ENCODE peak calls at places on chromosomes 16 and 17, in six cellular contexts. V is cardiac muscle cell, Z is epithelial cell of proximal tubule, F is RWPE1, K is endothelial cell, E is stomach. L is an unnamed sample.

GRCh38 chr16:29943846-29944669 is 17.8 kb upstream of the TMEM219 start:
- DNase-seq in Z (peak), V (peak), F (peak), K (no peak), E (peak), L (peak)

GRCh38 chr16:22979038-22979437 is 165.1 kb downstream of the HS3ST2 start:
- DNase-seq in V (no peak), Z (no peak), F (no peak), K (no peak), E (no peak), L (no peak)

GRCh38 chr16:57764006-57764340 is 28.4 kb downstream of the KATNB1 start:
- DNase-seq in E (no peak), F (no peak), Z (no peak), V (no peak), K (no peak), L (no peak)

GRCh38 chr16:72921106-72921505 is 126.8 kb downstream of the ZFHX3 start:
- DNase-seq in Z (no peak), E (no peak), F (no peak), V (no peak), K (no peak), L (no peak)

GRCh38 chr16:70770291-70770967 is 30.5 kb downstream of the VAC14 start:
- DNase-seq in K (no peak), Z (no peak), E (no peak), V (no peak), F (no peak), L (no peak)

GRCh38 chr16:76665571-76666275 is 388.5 kb downstream of the CNTNAP4 start:
- DNase-seq in V (no peak), K (no peak), E (no peak), Z (no peak), F (no peak), L (no peak)

GRCh38 chr17:35931794-35932419 is 1.3 kb upstream of the RDM1 start:
- DNase-seq in Z (no peak), E (no peak), K (no peak), F (no peak), V (peak), L (no peak)

GRCh38 chr17:63840591-63841349 is 1.7 kb downstream of the SMARCD2 start:
- DNase-seq in Z (no peak), K (no peak), V (peak), F (no peak), E (no peak), L (no peak)

GRCh38 chr16:25897677-25898076 is 205.9 kb downstream of the HS3ST4 start:
- DNase-seq in V (no peak), Z (no peak), F (no peak), E (no peak), K (no peak), L (no peak)

GRCh38 chr17:40293363-40293762 is 5.7 kb downstream of the CDC6 start:
- DNase-seq in F (no peak), K (no peak), Z (no peak), V (peak), E (no peak), L (no peak)

GRCh38 chr17:29593546-29594440 is 861 bp downstream of the ANKRD13B start:
- DNase-seq in Z (no peak), V (peak), F (peak), E (no peak), K (no peak), L (peak)

GRCh38 chr16:85782476-85782875 is 16.9 kb downstream of the EMC8 start:
- DNase-seq in V (no peak), Z (no peak), F (no peak), K (no peak), E (no peak), L (no peak)

GRCh38 chr17:64611374-64611773 is 50.7 kb downstream of the SMURF2 start:
- DNase-seq in E (no peak), F (no peak), V (no peak), K (no peak), Z (no peak), L (no peak)

GRCh38 chr16:82598766-82599165 is 28.0 kb upstream of the CDH13 start:
- DNase-seq in E (no peak), Z (no peak), V (no peak), K (no peak), F (no peak), L (no peak)

GRCh38 chr17:67043283-67043682 is 1.1 kb upstream of the CACNG1 start:
- DNase-seq in F (no peak), V (no peak), Z (no peak), K (no peak), E (no peak), L (no peak)

GRCh38 chr16:2022723-2023097 is 3.1 kb downstream of the NPW start:
- DNase-seq in E (no peak), K (peak), F (peak), Z (no peak), V (peak), L (peak)

GRCh38 chr17:78896091-78896833 is 6.7 kb downstream of the CEP295NL start:
- DNase-seq in V (no peak), F (no peak), Z (no peak), K (no peak), E (no peak), L (no peak)

GRCh38 chr17:46264456-46265198 is 30.3 kb upstream of the LRRC37A start:
- DNase-seq in K (no peak), F (peak), V (peak), Z (no peak), E (no peak), L (peak)

GRCh38 chr16:56513972-56514371 is 5.9 kb downstream of the BBS2 start:
- DNase-seq in E (peak), V (peak), K (peak), Z (peak), F (peak), L (peak)

GRCh38 chr16:85235988-85236831 is 123.9 kb upstream of the CIBAR2 start:
- DNase-seq in V (no peak), K (peak), Z (no peak), E (peak), F (no peak), L (no peak)

GRCh38 chr17:1713878-1714487 is 3.8 kb upstream of the TLCD2 start:
- DNase-seq in F (peak), V (peak), E (peak), Z (no peak), K (peak), L (peak)

GRCh38 chr16:81394416-81394815 is 50.2 kb upstream of the CMIP start:
- DNase-seq in E (no peak), K (no peak), F (no peak), V (no peak), Z (no peak), L (no peak)

GRCh38 chr17:79028496-79029326 is 4.7 kb downstream of the C1QTNF1 start:
- DNase-seq in K (no peak), F (no peak), V (no peak), Z (no peak), E (no peak), L (no peak)

GRCh38 chr16:70430667-70431536 is 8.0 kb downstream of the ST3GAL2 start:
- DNase-seq in V (no peak), Z (no peak), F (no peak), K (peak), E (no peak), L (no peak)

GRCh38 chr17:4324463-4324862 is 42.0 kb downstream of the UBE2G1 start:
- DNase-seq in V (no peak), K (no peak), E (no peak), Z (no peak), F (no peak), L (no peak)

GRCh38 chr16:64866026-64866425 is 255.8 kb downstream of the CDH11 start:
- DNase-seq in K (no peak), F (no peak), V (no peak), E (no peak), Z (no peak), L (no peak)

GRCh38 chr17:21019976-21020575 is 22.7 kb downstream of the USP22 start:
- DNase-seq in E (peak), V (peak), K (no peak), Z (no peak), F (no peak), L (peak)

GRCh38 chr17:8041980-8042379 is 3.1 kb downstream of the ALOX15B start:
- DNase-seq in F (no peak), E (no peak), V (no peak), Z (no peak), K (no peak), L (no peak)

GRCh38 chr16:10022098-10022497 is 160.1 kb downstream of the GRIN2A start:
- DNase-seq in K (no peak), V (no peak), Z (no peak), F (no peak), E (no peak), L (no peak)

GRCh38 chr17:70552230-70552981 is 383.1 kb downstream of the KCNJ2 start:
- DNase-seq in Z (no peak), F (peak), V (peak), K (no peak), E (no peak), L (no peak)

GRCh38 chr17:10447035-10447931 is 22.1 kb downstream of the MYH4 start:
- DNase-seq in F (no peak), K (no peak), V (peak), Z (no peak), E (no peak), L (no peak)

GRCh38 chr17:11279776-11280344 is 38.8 kb downstream of the SHISA6 start:
- DNase-seq in E (no peak), Z (no peak), K (no peak), V (no peak), F (no peak), L (no peak)

GRCh38 chr16:14486520-14487303 is 143.3 kb downstream of the PARN start:
- DNase-seq in V (peak), K (no peak), F (peak), Z (peak), E (peak), L (peak)

GRCh38 chr16:82412770-82413169 is 214.0 kb upstream of the CDH13 start:
- DNase-seq in V (no peak), K (no peak), F (no peak), Z (no peak), E (no peak), L (no peak)

GRCh38 chr17:67531291-67531690 is 154.2 kb downstream of the PITPNC1 start:
- DNase-seq in V (peak), Z (no peak), K (no peak), F (no peak), E (no peak), L (no peak)

GRCh38 chr16:70649300-70649699 is 2.9 kb downstream of the IL34 start:
- DNase-seq in F (no peak), Z (no peak), K (no peak), V (no peak), E (no peak), L (no peak)

GRCh38 chr17:47423406-47424295 is 99.9 kb downstream of the EFCAB13 start:
- DNase-seq in F (peak), V (peak), K (peak), E (peak), Z (no peak), L (peak)

GRCh38 chr16:1343428-1344242 is 8.0 kb downstream of the TSR3 start:
- DNase-seq in K (no peak), F (no peak), E (no peak), Z (no peak), V (no peak), L (no peak)

GRCh38 chr16:58264961-58265479 is 29.8 kb downstream of the PRSS54 start:
- DNase-seq in Z (peak), V (peak), F (peak), E (no peak), K (no peak), L (peak)

GRCh38 chr16:11635127-11635652 is 33.1 kb upstream of the SNN start:
- DNase-seq in E (peak), V (no peak), K (no peak), Z (no peak), F (no peak), L (no peak)

GRCh38 chr16:11632455-11632921 is 35.8 kb upstream of the SNN start:
- DNase-seq in Z (peak), V (peak), F (no peak), E (no peak), K (peak), L (peak)

GRCh38 chr16:11635679-11636171 is 32.5 kb upstream of the SNN start:
- DNase-seq in F (no peak), K (no peak), E (no peak), V (no peak), Z (no peak), L (no peak)

GRCh38 chr16:11633113-11633512 is 35.1 kb upstream of the SNN start:
- DNase-seq in F (no peak), K (no peak), V (no peak), E (no peak), Z (no peak), L (no peak)

DNA sequence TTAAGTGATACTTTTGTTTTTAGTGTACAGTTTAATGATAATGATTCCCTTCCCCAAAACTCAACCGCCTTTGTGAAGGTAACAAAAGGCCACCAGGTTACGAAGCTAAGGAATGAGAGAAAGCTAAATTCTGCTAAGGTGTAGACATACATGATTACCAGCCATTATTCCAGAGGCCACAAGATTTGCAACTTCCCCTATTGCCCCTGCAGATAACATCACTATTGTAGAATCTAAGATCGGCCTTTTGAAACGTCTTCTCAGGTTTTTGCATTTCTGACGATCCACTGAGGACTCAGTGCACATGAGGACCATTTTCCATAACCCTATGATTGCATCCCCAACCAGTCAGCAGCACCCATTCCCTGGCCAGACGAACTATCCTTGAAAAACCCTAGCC is 33.9 kb upstream of the SNN start:
- DNase-seq in F (no peak), E (no peak), Z (no peak), K (no peak), V (no peak), L (no peak)
- TF ChIP-seq CTCF in F (no peak), E (no peak), Z (no peak), K (no peak), V (no peak), L (no peak)

DNA sequence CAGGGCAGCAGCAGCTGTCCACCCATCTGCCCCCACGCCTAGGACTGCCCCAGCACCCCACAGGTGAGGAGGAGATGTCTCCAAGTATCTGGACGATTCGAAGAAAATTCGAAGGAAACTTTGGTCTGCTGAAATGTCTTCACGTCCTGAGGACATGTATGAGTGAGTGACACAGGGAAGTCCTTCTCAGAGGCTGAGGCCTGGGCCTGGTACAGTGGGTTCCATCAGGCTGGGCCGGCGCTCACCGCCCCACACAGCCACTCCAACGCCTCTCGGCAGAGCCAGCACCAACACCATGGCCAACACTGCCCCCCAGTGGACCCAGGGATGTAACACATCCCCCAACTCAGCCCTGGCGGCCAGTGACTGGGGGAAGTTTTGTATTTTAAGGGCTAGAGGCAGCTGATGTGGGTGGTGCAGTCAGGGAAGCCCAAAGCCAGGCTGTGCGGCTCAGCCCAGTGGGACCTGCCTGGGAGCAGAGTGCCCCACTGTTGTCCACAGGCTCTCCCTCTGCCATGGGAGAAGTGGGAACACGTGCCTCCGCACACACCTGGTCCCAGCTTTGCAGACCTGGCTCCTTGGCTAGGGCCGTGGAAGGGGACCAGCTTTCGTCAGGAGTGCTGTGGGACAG is 55.8 kb upstream of the FASN start:
- DNase-seq in V (peak), K (peak), E (peak), Z (no peak), F (peak), L (peak)
- TF ChIP-seq CTCF in V (peak), K (peak), E (no peak), Z (peak), F (peak), L (peak)

DNA sequence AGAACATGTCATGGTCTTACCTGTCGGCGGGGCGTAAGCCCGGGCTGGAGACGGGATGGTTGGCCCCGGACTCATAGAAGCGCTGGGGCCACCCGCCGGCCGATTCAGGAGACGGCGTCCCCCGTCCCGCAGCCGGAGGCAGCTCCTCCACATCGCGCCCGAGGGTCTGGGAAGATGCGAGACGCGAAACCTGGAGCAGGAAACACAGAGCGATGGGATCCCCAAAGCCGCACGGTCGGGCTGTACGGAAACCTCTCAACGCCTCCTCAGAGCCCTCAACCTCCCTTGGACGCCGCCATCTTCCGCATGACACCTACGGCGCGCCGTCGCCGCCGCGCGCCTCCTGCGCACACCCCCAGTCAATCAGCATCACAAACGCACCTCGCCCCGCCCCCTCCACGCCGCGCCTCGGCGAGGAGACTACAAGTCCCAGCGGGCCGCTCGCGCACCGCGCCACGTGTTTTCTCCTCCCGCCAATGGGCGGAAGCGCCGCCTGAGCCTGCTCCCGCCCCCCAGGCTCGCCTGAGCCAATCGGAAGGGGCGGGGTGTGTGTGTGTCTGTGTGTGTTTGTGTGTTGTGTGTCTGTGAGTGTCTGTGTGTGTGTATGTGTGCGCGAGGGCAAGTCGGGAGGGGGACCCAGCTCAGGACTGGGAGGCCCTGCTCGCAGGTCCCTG is at the start of the genes ATPAF2 and GID4:
- DNase-seq in E (peak), Z (peak), F (peak), K (peak), V (peak), L (peak)
- TF ChIP-seq CTCF in E (no peak), Z (peak), F (peak), K (no peak), V (no peak), L (no peak)

DNA sequence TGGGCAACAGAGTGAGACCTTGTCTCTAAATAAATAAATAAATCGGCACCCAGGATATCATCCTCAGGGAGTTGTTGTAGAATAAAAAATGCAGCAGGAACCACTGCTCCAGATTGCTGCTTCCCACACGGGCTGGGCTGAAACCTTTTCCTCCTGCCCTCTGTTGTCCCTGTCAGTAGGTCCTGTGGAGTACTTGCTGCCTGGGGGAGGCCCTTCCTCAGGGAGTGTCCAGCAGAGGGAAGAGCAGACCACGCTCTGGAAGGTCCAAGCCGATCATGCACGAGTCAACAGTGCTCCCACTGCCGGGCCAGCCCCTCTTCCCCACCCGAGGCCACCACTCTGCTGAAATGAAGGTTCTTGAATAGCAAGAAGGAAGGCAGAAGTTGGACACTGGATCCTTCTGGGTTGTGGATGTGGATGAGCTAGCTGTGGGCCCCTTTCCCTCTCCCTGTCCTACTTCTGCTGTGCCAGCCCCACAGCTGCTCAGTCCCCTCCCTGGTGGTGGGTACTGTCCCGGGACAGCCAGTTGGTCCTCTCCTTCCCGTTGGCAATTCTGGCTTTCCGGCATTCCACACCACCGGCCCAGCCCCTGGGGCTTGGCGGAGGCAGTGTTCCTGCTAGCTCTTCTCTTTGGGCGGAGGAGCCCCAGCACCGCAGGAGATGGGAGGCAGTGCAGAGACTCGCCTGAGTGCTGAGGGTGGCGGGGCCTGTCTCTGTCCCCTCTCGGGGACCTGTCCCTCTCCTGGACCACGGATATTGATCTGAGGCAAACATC is 10.8 kb downstream of the CDK5R1 start:
- DNase-seq in K (no peak), Z (no peak), F (no peak), E (no peak), V (no peak), L (no peak)
- TF ChIP-seq CTCF in K (no peak), Z (peak), F (no peak), E (no peak), V (peak), L (no peak)

DNA sequence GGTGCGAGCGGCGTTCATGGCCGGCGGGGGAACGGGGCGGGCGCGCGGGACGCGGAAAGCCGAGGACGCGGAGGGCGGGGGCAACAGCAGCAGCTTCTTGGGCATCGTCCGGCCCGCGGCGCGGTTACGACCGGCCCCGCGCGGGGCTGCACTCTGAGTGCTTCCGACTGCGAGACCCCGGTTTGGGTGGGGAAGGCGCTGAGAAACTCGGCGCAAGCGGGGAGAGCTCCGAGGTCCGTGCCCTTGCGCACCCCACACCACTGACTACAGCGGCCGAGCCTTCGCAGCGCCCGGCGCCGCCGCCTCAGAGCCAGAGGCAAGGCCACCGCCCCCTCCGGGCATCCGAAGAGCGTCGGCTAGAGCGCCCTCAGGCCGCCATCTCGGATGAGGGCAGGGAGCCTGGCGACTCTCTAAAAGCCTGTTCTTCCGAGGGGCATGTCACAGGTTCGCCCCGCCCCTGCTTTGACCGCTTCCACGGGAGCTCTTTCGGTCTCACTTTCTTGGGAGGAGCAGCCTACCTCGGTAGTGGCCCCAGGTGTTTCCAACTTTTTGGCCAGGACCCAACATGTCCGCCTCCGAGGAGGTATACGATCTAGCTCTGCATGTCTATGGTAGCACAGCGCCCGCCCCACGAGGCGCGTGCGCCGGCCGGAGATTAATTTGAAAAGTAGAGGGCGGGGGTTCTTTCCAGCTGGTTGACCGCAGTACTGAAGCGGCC is at the start of gene PRPSAP1:
- DNase-seq in K (peak), F (peak), V (peak), E (peak), Z (no peak), L (peak)
- TF ChIP-seq CTCF in K (no peak), F (no peak), V (peak), E (no peak), Z (peak), L (peak)

GRCh38 chr17:59853168-59853918 is 39.4 kb downstream of the TUBD1 start:
- DNase-seq in V (peak), Z (peak), F (peak), E (peak), K (peak), L (peak)
- TF ChIP-seq CTCF in V (peak), Z (peak), F (peak), E (no peak), K (peak), L (peak)

L was measured in Calu3.